ENCODE peak calls at places on chromosomes 4 and X, in six cellular contexts. Y, V, I, S, N and D are unnamed samples.

GRCh38 chr4:109611045-109611616 is 51.1 kb downstream of the MCUB start:
- DNase-seq in Y (no peak), V (no peak), I (peak), S (peak), N (no peak), D (peak)

GRCh38 chr4:995311-996026 is 2.3 kb upstream of the SLC26A1 start:
- DNase-seq in Y (no peak), V (no peak), I (no peak), S (no peak), N (no peak), D (no peak)

GRCh38 chr4:147488551-147488950 is 7.7 kb downstream of the EDNRA start:
- DNase-seq in Y (no peak), V (no peak), I (no peak), S (no peak), N (no peak), D (peak)

GRCh38 chrX:11702420-11702819 is 36.7 kb upstream of the ARHGAP6 start:
- DNase-seq in Y (no peak), V (no peak), I (no peak), S (no peak), N (no peak), D (no peak)

GRCh38 chr4:188691811-188692210 is 552.6 kb downstream of the TRIML1 start:
- DNase-seq in Y (no peak), V (no peak), I (no peak), S (peak), N (no peak), D (peak)

GRCh38 chr4:86556791-86557415 is 37.2 kb upstream of the PTPN13 start:
- DNase-seq in Y (no peak), V (no peak), I (no peak), S (no peak), N (no peak), D (no peak)

GRCh38 chrX:15471016-15471415 is 22.1 kb downstream of the PIR start:
- DNase-seq in Y (peak), V (no peak), I (peak), S (peak), N (peak), D (peak)

GRCh38 chr4:6955261-6955911 is 45.8 kb downstream of the TBC1D14 start:
- DNase-seq in Y (no peak), V (no peak), I (peak), S (no peak), N (no peak), D (no peak)

GRCh38 chr4:7854697-7855370 is 84.8 kb downstream of the AFAP1 start:
- DNase-seq in Y (no peak), V (no peak), I (no peak), S (no peak), N (no peak), D (no peak)

GRCh38 chr4:142092941-142093340 is 456.6 kb downstream of the IL15 start:
- DNase-seq in Y (no peak), V (no peak), I (no peak), S (no peak), N (no peak), D (peak)

GRCh38 chrX:45515262-45516215 is 314.9 kb upstream of the DIPK2B start:
- DNase-seq in Y (no peak), V (no peak), I (peak), S (peak), N (no peak), D (peak)

GRCh38 chr4:163350672-163351071 is 7.0 kb downstream of the NPY5R start:
- DNase-seq in Y (no peak), V (no peak), I (peak), S (peak), N (no peak), D (no peak)

GRCh38 chr4:189660737-189661330 is 279.8 kb upstream of the FRG1 start:
- DNase-seq in Y (no peak), V (no peak), I (no peak), S (peak), N (no peak), D (no peak)

GRCh38 chr4:114250439-114250891 is 271.0 kb upstream of the ARSJ start:
- DNase-seq in Y (no peak), V (no peak), I (no peak), S (peak), N (no peak), D (peak)

GRCh38 chr4:154399259-154399974 is 92.2 kb downstream of the DCHS2 start:
- DNase-seq in Y (no peak), V (no peak), I (peak), S (peak), N (no peak), D (peak)

GRCh38 chrX:134760671-134761070 is 102.4 kb upstream of the PLAC1 start:
- DNase-seq in Y (no peak), V (no peak), I (no peak), S (no peak), N (no peak), D (no peak)

GRCh38 chr4:185833055-185833598 is 21.1 kb upstream of the SORBS2 start:
- DNase-seq in Y (no peak), V (no peak), I (no peak), S (no peak), N (no peak), D (peak)

GRCh38 chr4:4259484-4260100 is 11.6 kb upstream of the TMEM128 start:
- DNase-seq in Y (no peak), V (no peak), I (no peak), S (no peak), N (no peak), D (no peak)

GRCh38 chrX:136304493-136304892 is 3.7 kb downstream of the ADGRG4 start:
- DNase-seq in Y (no peak), V (no peak), I (no peak), S (no peak), N (no peak), D (no peak)

GRCh38 chr4:158155656-158156356 is 17.0 kb downstream of the GASK1B start:
- DNase-seq in Y (no peak), V (no peak), I (no peak), S (no peak), N (no peak), D (no peak)

GRCh38 chr4:1753692-1754311 is 32.5 kb downstream of the TACC3 start:
- DNase-seq in Y (no peak), V (no peak), I (no peak), S (no peak), N (no peak), D (no peak)

GRCh38 chr4:94304365-94304971 is 38.2 kb downstream of the HPGDS start:
- DNase-seq in Y (no peak), V (peak), I (peak), S (peak), N (no peak), D (peak)

GRCh38 chr4:101018836-101019235 is 328.5 kb downstream of the PPP3CA start:
- DNase-seq in Y (no peak), V (no peak), I (no peak), S (no peak), N (no peak), D (no peak)

GRCh38 chr4:152606800-152607577 is 71.1 kb upstream of the FBXW7 start:
- DNase-seq in Y (peak), V (no peak), I (no peak), S (peak), N (peak), D (no peak)

GRCh38 chr4:2482693-2483092 is 13.8 kb downstream of the RNF4 start:
- DNase-seq in Y (no peak), V (no peak), I (no peak), S (no peak), N (no peak), D (peak)

GRCh38 chr4:145012841-145013240 is 85.2 kb downstream of the ANAPC10 start:
- DNase-seq in Y (no peak), V (no peak), I (peak), S (peak), N (no peak), D (peak)

GRCh38 chr4:159344877-159345276 is 242.0 kb downstream of the RAPGEF2 start:
- DNase-seq in Y (no peak), V (no peak), I (no peak), S (no peak), N (no peak), D (no peak)

GRCh38 chr4:37562592-37562991 is 123.6 kb downstream of the RELL1 start:
- DNase-seq in Y (no peak), V (no peak), I (peak), S (no peak), N (no peak), D (peak)

GRCh38 chr4:63528592-63528991 is 880.7 kb downstream of the TECRL start:
- DNase-seq in Y (no peak), V (no peak), I (no peak), S (no peak), N (no peak), D (no peak)

GRCh38 chr4:72076562-72076961 is 44.8 kb downstream of the NPFFR2 start:
- DNase-seq in Y (no peak), V (no peak), I (peak), S (peak), N (no peak), D (no peak)

GRCh38 chr4:178598672-178599071 is 1156.4 kb upstream of the AGA start:
- DNase-seq in Y (no peak), V (no peak), I (no peak), S (no peak), N (no peak), D (no peak)

GRCh38 chr4:8260656-8261111 is 8.9 kb upstream of the HTRA3 start:
- DNase-seq in Y (no peak), V (no peak), I (peak), S (peak), N (no peak), D (peak)

GRCh38 chrX:81355436-81355835 is 153.5 kb downstream of the SH3BGRL start:
- DNase-seq in Y (no peak), V (no peak), I (no peak), S (no peak), N (no peak), D (no peak)

GRCh38 chrX:39559229-39559628 is 538.5 kb downstream of the BCOR start:
- DNase-seq in Y (no peak), V (no peak), I (peak), S (no peak), N (no peak), D (peak)

GRCh38 chr4:159051245-159052071 is 51.4 kb upstream of the RAPGEF2 start:
- DNase-seq in Y (no peak), V (no peak), I (no peak), S (peak), N (no peak), D (no peak)

GRCh38 chr4:173937871-173938270 is 345.6 kb downstream of the FBXO8 start:
- DNase-seq in Y (no peak), V (no peak), I (no peak), S (peak), N (no peak), D (no peak)
- H4K91ac ChIP-seq in Y (no peak), V (no peak), I (no peak), S (no peak), N (no peak), D (no peak)

DNA sequence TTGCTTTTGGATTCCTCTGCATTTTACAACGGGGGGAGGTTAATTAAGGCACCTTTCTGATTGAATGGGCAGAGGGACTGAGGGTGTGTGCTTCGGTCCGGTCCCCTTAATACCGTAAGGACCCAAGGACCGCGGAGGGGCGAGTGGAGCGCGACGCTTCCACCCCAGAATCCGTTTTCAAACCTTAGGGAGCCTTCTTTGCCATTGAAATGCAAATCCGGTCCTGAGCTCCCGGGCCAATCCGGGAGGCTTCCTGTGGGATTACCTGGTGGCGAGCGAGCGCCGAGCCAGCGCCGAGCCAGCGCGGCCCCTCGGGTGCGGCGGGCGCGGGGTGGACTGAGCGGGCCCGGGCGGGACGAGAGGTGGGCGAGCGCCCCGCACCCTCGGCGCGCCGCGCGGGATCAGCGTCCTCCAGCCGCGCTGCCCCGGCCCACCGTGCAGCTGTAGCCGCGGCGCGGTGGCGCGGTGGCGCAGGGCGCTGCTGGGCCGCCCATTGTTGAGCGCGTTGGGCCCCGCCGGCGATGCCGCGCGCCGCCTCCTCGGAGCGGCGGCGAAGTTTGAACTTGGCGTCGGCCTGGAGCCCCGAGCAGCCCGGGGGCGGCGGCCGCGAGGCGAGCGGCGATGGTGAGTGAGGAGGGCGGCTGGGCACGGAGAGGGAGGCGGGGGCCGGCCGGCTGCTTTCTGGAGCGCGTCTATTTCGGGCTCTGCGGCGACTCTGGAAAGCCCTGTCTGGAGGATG is 208.7 kb downstream of the SOWAHB start:
- DNase-seq in Y (peak), V (peak), I (peak), S (peak), N (peak), D (peak)
- H3K4ac ChIP-seq in Y (no peak), V (no peak), I (peak), S (peak), N (no peak), D (peak)

DNA sequence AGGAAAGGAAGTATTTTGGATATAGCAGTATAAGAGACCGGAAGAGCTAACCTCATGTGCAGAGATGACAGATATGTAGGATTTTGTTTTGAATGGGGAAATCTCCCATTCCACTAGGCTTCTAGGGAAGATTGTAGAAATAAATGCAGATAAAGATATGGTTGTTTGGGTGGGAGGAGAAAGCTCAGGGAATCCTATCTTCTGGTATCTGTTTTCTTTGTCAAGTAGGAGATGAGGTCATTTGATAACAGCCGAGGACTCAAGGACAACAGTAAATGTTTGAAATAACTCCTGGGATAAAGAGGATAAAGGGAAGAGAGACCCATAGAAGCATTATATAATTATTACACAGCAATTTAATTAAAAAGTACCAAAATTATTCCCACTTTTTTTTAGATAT is 24.7 kb upstream of the ZMAT1 start:
- DNase-seq in Y (no peak), V (no peak), I (no peak), S (no peak), N (no peak), D (no peak)
- H4K91ac ChIP-seq in Y (no peak), V (no peak), I (no peak), S (no peak), N (no peak), D (no peak)

GRCh38 chr4:15413623-15414019 is 14.2 kb upstream of the C1QTNF7 start:
- DNase-seq in Y (no peak), V (no peak), I (no peak), S (no peak), N (no peak), D (no peak)
- H3K4ac ChIP-seq in Y (no peak), V (no peak), I (no peak), S (no peak), N (no peak), D (no peak)

GRCh38 chr4:123924536-123924935 is 527.9 kb downstream of the SPRY1 start:
- DNase-seq in Y (no peak), V (no peak), I (no peak), S (peak), N (no peak), D (peak)

GRCh38 chr4:123919576-123920098 is 523.0 kb downstream of the SPRY1 start:
- DNase-seq in Y (no peak), V (no peak), I (no peak), S (no peak), N (no peak), D (no peak)

GRCh38 chr4:123922847-123923246 is 526.3 kb downstream of the SPRY1 start:
- DNase-seq in Y (no peak), V (no peak), I (no peak), S (no peak), N (no peak), D (peak)

DNA sequence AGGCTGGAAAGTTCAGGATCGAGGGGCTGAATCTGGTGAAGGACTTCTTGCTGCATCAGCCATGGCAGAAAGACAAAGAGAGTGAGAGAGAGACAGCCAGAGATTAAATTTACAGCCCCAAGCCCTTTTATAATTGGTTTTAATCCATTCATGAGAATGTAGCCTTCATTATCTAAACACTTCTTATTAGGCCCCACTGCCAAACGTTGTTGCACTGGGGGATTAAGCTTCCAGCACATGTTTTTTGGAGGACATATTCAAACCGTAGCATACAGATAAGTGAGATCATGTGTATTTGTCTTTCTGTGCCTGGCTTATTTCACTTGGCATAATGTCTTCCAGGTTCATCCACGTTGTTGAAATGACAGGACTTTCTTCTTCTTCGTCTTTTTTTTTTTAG is 524.7 kb downstream of the SPRY1 start:
- DNase-seq in Y (no peak), V (no peak), I (no peak), S (no peak), N (no peak), D (no peak)
- H4K91ac ChIP-seq in Y (no peak), V (no peak), I (no peak), S (no peak), N (no peak), D (no peak)

GRCh38 chr4:108360857-108361820 is 192.4 kb upstream of the LEF1 start:
- DNase-seq in Y (peak), V (no peak), I (peak), S (peak), N (no peak), D (peak)
- H3K4ac ChIP-seq in Y (no peak), V (no peak), I (no peak), S (no peak), N (no peak), D (no peak)